ENCODE peak calls at places on chromosomes 13 and 19, in nine cellular contexts. P is omental fat pad; T is activated effector memory CD4-positive, alpha-beta T cell treated with Interleukin-2 at 50 U/mL for 16 hours; C is aorta; J is activated CD8-positive, alpha-beta memory T cell treated with anti-CD3 and anti-CD28 coated beads, Interleukin-2, amount 50 U/mL, for 4 hours; Z is fibroblast of the aortic adventitia; N is frontal cortex; B is ACHN; A is GF-D8. R is an unnamed sample.

GRCh38 chr13:103539265-103539664 is 473.0 kb upstream of the SLC10A2 start:
- DNase-seq in P (no peak), T (no peak), C (no peak), J (no peak), Z (no peak), N (no peak), B (no peak), A (no peak), R (no peak)

GRCh38 chr13:36706755-36707154 is 32.9 kb downstream of the SERTM1 start:
- DNase-seq in P (no peak), T (no peak), C (no peak), J (no peak), Z (peak; percentile 92), N (no peak), B (no peak), A (no peak), R (no peak)

GRCh38 chr19:51687791-51688664 is 5.1 kb upstream of the SPACA6 start:
- DNase-seq in P (no peak), T (no peak), C (peak; percentile 88), J (no peak), Z (peak; percentile 56), N (no peak), B (peak; percentile 64), A (no peak), R (no peak)

GRCh38 chr13:93217701-93218100 is 8.9 kb upstream of the GPC6 start:
- DNase-seq in P (no peak), T (no peak), C (no peak), J (no peak), Z (peak; percentile 51), N (no peak), B (no peak), A (no peak), R (no peak)

GRCh38 chr19:18128044-18128443 is 24.9 kb upstream of the PIK3R2 start:
- DNase-seq in P (no peak), T (no peak), C (no peak), J (no peak), Z (no peak), N (no peak), B (no peak), A (peak; percentile 64), R (no peak)

GRCh38 chr19:1446713-1447564 is 3.0 kb upstream of the APC2 start:
- DNase-seq in P (no peak), T (no peak), C (no peak), J (no peak), Z (no peak), N (no peak), B (no peak), A (no peak), R (no peak)

GRCh38 chr19:36060430-36060829 is 5.7 kb downstream of the WDR62 start:
- DNase-seq in P (no peak), T (no peak), C (no peak), J (no peak), Z (peak; percentile 71), N (peak; percentile 71), B (peak; percentile 35), A (no peak), R (no peak)

GRCh38 chr19:18091217-18091608 is 4.5 kb upstream of the IL12RB1 start:
- DNase-seq in P (no peak), T (peak; percentile 76), C (no peak), J (peak; percentile 84), Z (no peak), N (no peak), B (no peak), A (peak; percentile 80), R (no peak)

GRCh38 chr13:98467263-98467985 is 109.5 kb downstream of the STK24 start:
- DNase-seq in P (no peak), T (no peak), C (no peak), J (no peak), Z (no peak), N (no peak), B (no peak), A (no peak), R (no peak)

GRCh38 chr13:37406031-37406430 is 192.5 kb downstream of the POSTN start:
- DNase-seq in P (no peak), T (no peak), C (no peak), J (no peak), Z (no peak), N (no peak), B (no peak), A (no peak), R (no peak)

GRCh38 chr13:74278901-74279300 is 144.7 kb upstream of the KLF12 start:
- DNase-seq in P (no peak), T (no peak), C (no peak), J (no peak), Z (no peak), N (no peak), B (no peak), A (no peak), R (no peak)

GRCh38 chr19:33159893-33160292 is 28.0 kb downstream of the WDR88 start:
- DNase-seq in P (no peak), T (no peak), C (peak; percentile 17), J (no peak), Z (no peak), N (no peak), B (no peak), A (no peak), R (no peak)

GRCh38 chr19:33064117-33064777 is 441 bp downstream of the RHPN2 start:
- DNase-seq in P (no peak), T (no peak), C (no peak), J (peak; percentile 23), Z (peak; percentile 10), N (no peak), B (peak; percentile 30), A (no peak), R (peak; percentile 79)

GRCh38 chr19:46887240-46887782 is 26.5 kb downstream of the ARHGAP35 start:
- DNase-seq in P (no peak), T (no peak), C (no peak), J (no peak), Z (peak; percentile 41), N (no peak), B (no peak), A (no peak), R (no peak)

GRCh38 chr19:19372656-19373416 is 32.6 kb upstream of the GATAD2A start:
- DNase-seq in P (no peak), T (peak; percentile 31), C (no peak), J (no peak), Z (peak; percentile 41), N (no peak), B (no peak), A (peak; percentile 80), R (peak; percentile 88)

GRCh38 chr13:80901111-80902014 is 560.4 kb upstream of the SPRY2 start:
- DNase-seq in P (no peak), T (no peak), C (no peak), J (no peak), Z (peak; percentile 68), N (no peak), B (no peak), A (no peak), R (no peak)

GRCh38 chr13:73657821-73658540 is 476.2 kb downstream of the KLF12 start:
- DNase-seq in P (no peak), T (no peak), C (peak; percentile 81), J (no peak), Z (peak; percentile 70), N (peak; percentile 24), B (no peak), A (no peak), R (no peak)

GRCh38 chr13:98450495-98451167 is 126.3 kb downstream of the STK24 start:
- DNase-seq in P (no peak), T (no peak), C (no peak), J (no peak), Z (no peak), N (no peak), B (no peak), A (no peak), R (no peak)

GRCh38 chr13:77386880-77387606 is 60.1 kb upstream of the MYCBP2 start:
- DNase-seq in P (no peak), T (no peak), C (no peak), J (no peak), Z (peak; percentile 73), N (no peak), B (no peak), A (peak; percentile 49), R (no peak)

GRCh38 chr19:47512183-47512947 is 2.5 kb downstream of the NAPA start:
- DNase-seq in P (no peak), T (no peak), C (no peak), J (no peak), Z (peak; percentile 64), N (no peak), B (peak; percentile 85), A (peak; percentile 32), R (peak; percentile 30)

GRCh38 chr13:36685912-36686311 is 12.1 kb downstream of the SERTM1 start:
- DNase-seq in P (no peak), T (no peak), C (no peak), J (no peak), Z (peak; percentile 78), N (no peak), B (no peak), A (no peak), R (no peak)

GRCh38 chr19:52086481-52086880 is 9.1 kb downstream of the ZNF841 start:
- DNase-seq in P (no peak), T (no peak), C (no peak), J (no peak), Z (peak; percentile 5), N (no peak), B (no peak), A (no peak), R (no peak)

GRCh38 chr19:31284621-31285020 is 64.6 kb downstream of the TSHZ3 start:
- DNase-seq in P (peak; percentile 16), T (no peak), C (no peak), J (no peak), Z (no peak), N (no peak), B (no peak), A (no peak), R (no peak)